ENCODE peak calls at places on chromosome 11, in six cellular contexts. H is left colon, O is DND-41, T is GM23248, A is left ventricle myocardium superior, W is NCI-H1436 treated with DMSO at 0.1 percent for 48 hours. G is an unnamed sample.

GRCh38 chr11:128658499-128658898 is 35.4 kb upstream of the FLI1 start:
- DNase-seq in H (no peak), O (no peak), T (peak), A (no peak), W (no peak), G (no peak)

GRCh38 chr11:65651339-65651588 is 11.5 kb downstream of the RELA start:
- DNase-seq in H (no peak), O (no peak), T (no peak), A (no peak), W (no peak), G (no peak)

GRCh38 chr11:131942878-131943277 is 572.5 kb downstream of the NTM start:
- DNase-seq in H (no peak), O (no peak), T (no peak), A (no peak), W (no peak), G (no peak)

GRCh38 chr11:86116386-86116726 is 47.5 kb upstream of the PICALM start:
- DNase-seq in H (no peak), O (no peak), T (peak), A (no peak), W (no peak), G (no peak)

GRCh38 chr11:8041576-8041975 is 39.4 kb upstream of the TUB start:
- DNase-seq in H (no peak), O (no peak), T (no peak), A (no peak), W (no peak), G (no peak)

GRCh38 chr11:61699737-61700160 is 19.6 kb downstream of the DAGLA start:
- DNase-seq in H (peak), O (no peak), T (no peak), A (peak), W (no peak), G (no peak)

GRCh38 chr11:117814204-117814765 is 10.3 kb downstream of the FXYD2 start:
- DNase-seq in H (peak), O (no peak), T (no peak), A (no peak), W (no peak), G (peak)

GRCh38 chr11:83831929-83832328 is 545.8 kb upstream of the CCDC90B start:
- DNase-seq in H (no peak), O (no peak), T (no peak), A (no peak), W (no peak), G (no peak)

GRCh38 chr11:93166867-93167266 is 30.9 kb downstream of the SLC36A4 start:
- DNase-seq in H (no peak), O (no peak), T (no peak), A (no peak), W (no peak), G (no peak)

GRCh38 chr11:22079133-22079847 is 113.6 kb upstream of the ANO5 start:
- DNase-seq in H (no peak), O (no peak), T (no peak), A (no peak), W (no peak), G (no peak)

GRCh38 chr11:93303689-93304088 is 26.9 kb upstream of the DEUP1 start:
- DNase-seq in H (no peak), O (no peak), T (no peak), A (no peak), W (no peak), G (no peak)

GRCh38 chr11:45073575-45074225 is 72.7 kb upstream of the PRDM11 start:
- DNase-seq in H (no peak), O (no peak), T (no peak), A (no peak), W (no peak), G (no peak)

GRCh38 chr11:66855574-66856495 is 1.0 kb upstream of the LRFN4 start:
- DNase-seq in H (peak), O (peak), T (peak), A (peak), W (peak), G (peak)

GRCh38 chr11:23988381-23989006 is 508.4 kb upstream of the LUZP2 start:
- DNase-seq in H (no peak), O (no peak), T (peak), A (no peak), W (no peak), G (no peak)

GRCh38 chr11:126628790-126629621 is 273.5 kb downstream of the ST3GAL4 start:
- DNase-seq in H (no peak), O (no peak), T (peak), A (no peak), W (no peak), G (no peak)

G was measured in posterior vena cava.